ENCODE peak calls at places on chromosomes 12 and 14, in ten cellular contexts. L, M, V, N, Q, A, T, Z, X and K are unnamed samples.

GRCh38 chr12:57208116-57208945 is 8.3 kb upstream of the NXPH4 start:
- DNase-seq in Z (no peak), L (no peak), Q (no peak), T (no peak), M (no peak), N (no peak), V (no peak), X (no peak), A (no peak), K (no peak)

GRCh38 chr12:66742508-66743367 is 63.9 kb upstream of the GRIP1 start:
- DNase-seq in V (no peak), L (no peak), A (no peak), X (no peak), Z (no peak), N (no peak), T (no peak), Q (no peak), M (no peak), K (no peak)

GRCh38 chr12:103331643-103332042 is 164.1 kb downstream of the C12orf42 start:
- DNase-seq in A (no peak), Z (no peak), V (no peak), T (no peak), X (no peak), Q (no peak), N (no peak), M (no peak), L (no peak), K (no peak)

GRCh38 chr14:34035177-34035933 is 84.5 kb upstream of the EGLN3 start:
- DNase-seq in A (no peak), T (no peak), M (no peak), Q (no peak), L (no peak), Z (peak), N (no peak), V (peak), X (no peak), K (no peak)

GRCh38 chr14:55512421-55512820 is 67.6 kb upstream of the KTN1 start:
- DNase-seq in X (no peak), Q (no peak), L (no peak), T (no peak), Z (no peak), V (peak), N (no peak), M (no peak), A (no peak), K (peak)

GRCh38 chr12:76123301-76124212 is 39.1 kb upstream of the NAP1L1 start:
- DNase-seq in L (no peak), V (peak), X (no peak), N (no peak), A (no peak), T (no peak), Q (no peak), Z (no peak), M (no peak), K (peak)

GRCh38 chr14:24064856-24065255 is 6.5 kb upstream of the CPNE6 start:
- DNase-seq in N (no peak), L (no peak), V (no peak), X (no peak), Z (no peak), Q (no peak), A (no peak), M (no peak), T (no peak), K (no peak)

GRCh38 chr12:106871477-106871876 is 84.2 kb upstream of the TMEM263 start:
- DNase-seq in X (no peak), Z (no peak), L (no peak), V (peak), T (no peak), M (no peak), A (no peak), N (no peak), Q (no peak), K (no peak)

GRCh38 chr14:101228949-101229541 is 325.5 kb upstream of the RTL1 start:
- DNase-seq in N (no peak), Q (no peak), L (no peak), T (no peak), Z (no peak), V (no peak), A (no peak), M (peak), X (no peak), K (no peak)

GRCh38 chr12:123094349-123095073 is 56.4 kb downstream of the PITPNM2 start:
- DNase-seq in L (peak), V (peak), M (no peak), N (no peak), T (no peak), Z (peak), X (no peak), Q (no peak), A (no peak), K (peak)

GRCh38 chr14:89129570-89129969 is 287.5 kb downstream of the FOXN3 start:
- DNase-seq in A (no peak), L (no peak), M (no peak), V (no peak), X (no peak), Q (no peak), N (no peak), T (no peak), Z (no peak), K (no peak)

GRCh38 chr12:46964496-46965098 is 114.8 kb upstream of the PCED1B start:
- DNase-seq in X (no peak), A (no peak), M (no peak), L (no peak), V (peak), Q (no peak), N (no peak), T (peak), Z (no peak), K (no peak)

GRCh38 chr14:98900236-98900635 is 371.8 kb downstream of the BCL11B start:
- DNase-seq in Q (no peak), N (no peak), M (no peak), Z (no peak), A (no peak), L (no peak), X (no peak), V (no peak), T (no peak), K (no peak)

GRCh38 chr12:51951843-51952722 is 584 bp downstream of the ACVR1B start:
- DNase-seq in T (peak), Q (no peak), A (no peak), Z (peak), L (peak), X (no peak), N (no peak), M (peak), V (no peak), K (no peak)

GRCh38 chr12:132077322-132078100 is 66.6 kb downstream of the DDX51 start:
- DNase-seq in Z (no peak), Q (peak), L (no peak), X (no peak), T (no peak), V (no peak), A (no peak), M (no peak), N (no peak), K (no peak)

GRCh38 chr12:6788972-6789905 is at the start of gene CD4:
- DNase-seq in X (no peak), Z (peak), L (no peak), N (no peak), A (no peak), T (no peak), V (no peak), Q (no peak), M (no peak), K (no peak)

GRCh38 chr12:69739287-69740191 is 879 bp downstream of the RAB3IP start:
- DNase-seq in Z (peak), L (peak), T (peak), M (peak), X (peak), V (peak), A (peak), N (no peak), Q (peak), K (peak)

GRCh38 chr12:111303531-111303930 is 65.4 kb downstream of the PHETA1 start:
- DNase-seq in M (no peak), V (no peak), A (no peak), X (no peak), N (no peak), L (no peak), Z (no peak), T (no peak), Q (no peak), K (no peak)

GRCh38 chr12:64610660-64611429 is 550 bp downstream of the RASSF3 start:
- DNase-seq in M (peak), A (peak), N (no peak), L (peak), X (peak), Z (peak), T (peak), V (peak), Q (peak), K (peak)

GRCh38 chr14:87178277-87178676 is 814.7 kb downstream of the GALC start:
- DNase-seq in Q (no peak), A (no peak), Z (no peak), T (no peak), V (no peak), N (no peak), L (no peak), X (no peak), M (no peak), K (no peak)

GRCh38 chr14:87615822-87616679 is 376.9 kb downstream of the GALC start:
- DNase-seq in M (peak), Q (peak), V (peak), L (peak), Z (peak), A (no peak), X (peak), T (peak), N (no peak), K (no peak)

GRCh38 chr12:109718390-109718789 is 4.8 kb downstream of the FAM222A start:
- DNase-seq in Q (no peak), L (peak), A (no peak), M (no peak), T (peak), V (no peak), X (no peak), Z (no peak), N (no peak), K (no peak)

GRCh38 chr14:50425816-50426215 is 29.1 kb upstream of the CDKL1 start:
- DNase-seq in Q (no peak), T (no peak), M (no peak), X (no peak), V (peak), Z (no peak), A (no peak), N (no peak), L (no peak), K (peak)